ENCODE peak calls at places on chromosomes 16 and 17, in five cellular contexts. One of them, this sample, is unnamed.

GRCh38 chr17:42194133-42194899 is at the start of gene GHDC:
- DNase-seq in cardiac fibroblast: peak
- DNase-seq in A673: peak
- DNase-seq in thoracic aorta: peak
- DNase-seq in neural crest cell: peak
- DNase-seq in this sample: no peak

GRCh38 chr16:18932243-18932997 is 6.2 kb upstream of the SMG1 start:
- DNase-seq in cardiac fibroblast: peak
- DNase-seq in neural crest cell: no peak
- DNase-seq in A673: no peak
- DNase-seq in thoracic aorta: peak
- DNase-seq in this sample: no peak

GRCh38 chr17:14513835-14514234 is 213.0 kb downstream of the HS3ST3B1 start:
- DNase-seq in thoracic aorta: no peak
- DNase-seq in cardiac fibroblast: no peak
- DNase-seq in A673: no peak
- DNase-seq in neural crest cell: no peak
- DNase-seq in this sample: no peak

GRCh38 chr17:10197721-10198508 is 491 bp downstream of the GAS7 start:
- DNase-seq in cardiac fibroblast: no peak
- DNase-seq in neural crest cell: peak
- DNase-seq in thoracic aorta: no peak
- DNase-seq in A673: no peak
- DNase-seq in this sample: peak

GRCh38 chr17:2799653-2800052 is 3.4 kb downstream of the RAP1GAP2 start:
- DNase-seq in neural crest cell: no peak
- DNase-seq in A673: no peak
- DNase-seq in thoracic aorta: no peak
- DNase-seq in cardiac fibroblast: no peak
- DNase-seq in this sample: no peak

GRCh38 chr16:48452991-48453760 is 68.0 kb upstream of the SIAH1 start:
- DNase-seq in A673: no peak
- DNase-seq in thoracic aorta: no peak
- DNase-seq in cardiac fibroblast: no peak
- DNase-seq in neural crest cell: no peak
- DNase-seq in this sample: no peak

GRCh38 chr16:69709456-69710084 is 16.8 kb downstream of the NQO1 start:
- DNase-seq in cardiac fibroblast: peak
- DNase-seq in thoracic aorta: no peak
- DNase-seq in A673: peak
- DNase-seq in neural crest cell: no peak
- DNase-seq in this sample: no peak

GRCh38 chr17:77020973-77021372 is 119.8 kb upstream of the SEC14L1 start:
- DNase-seq in cardiac fibroblast: no peak
- DNase-seq in A673: no peak
- DNase-seq in neural crest cell: no peak
- DNase-seq in thoracic aorta: no peak
- DNase-seq in this sample: no peak

GRCh38 chr17:44793885-44794698 is 35.3 kb downstream of the ADAM11 start:
- DNase-seq in thoracic aorta: no peak
- DNase-seq in cardiac fibroblast: peak
- DNase-seq in A673: no peak
- DNase-seq in neural crest cell: no peak
- DNase-seq in this sample: no peak

GRCh38 chr16:17340804-17341203 is 130.0 kb downstream of the XYLT1 start:
- DNase-seq in cardiac fibroblast: no peak
- DNase-seq in A673: no peak
- DNase-seq in neural crest cell: no peak
- DNase-seq in thoracic aorta: no peak
- DNase-seq in this sample: no peak

GRCh38 chr17:29368926-29369325 is 21.2 kb upstream of the TAOK1 start:
- DNase-seq in cardiac fibroblast: no peak
- DNase-seq in A673: no peak
- DNase-seq in thoracic aorta: no peak
- DNase-seq in neural crest cell: peak
- DNase-seq in this sample: no peak

GRCh38 chr16:27566417-27566816 is 16.5 kb downstream of the KATNIP start:
- DNase-seq in A673: no peak
- DNase-seq in thoracic aorta: no peak
- DNase-seq in cardiac fibroblast: no peak
- DNase-seq in neural crest cell: no peak
- DNase-seq in this sample: no peak

GRCh38 chr16:85391769-85392583 is 221.1 kb upstream of the GSE1 start:
- DNase-seq in A673: no peak
- DNase-seq in neural crest cell: no peak
- DNase-seq in cardiac fibroblast: no peak
- DNase-seq in thoracic aorta: no peak
- DNase-seq in this sample: no peak

GRCh38 chr17:58960068-58960467 is 146.6 kb downstream of the TRIM37 start:
- DNase-seq in neural crest cell: no peak
- DNase-seq in cardiac fibroblast: peak
- DNase-seq in A673: peak
- DNase-seq in thoracic aorta: no peak
- DNase-seq in this sample: no peak

GRCh38 chr17:55275894-55276804 is 11.4 kb downstream of the HLF start:
- DNase-seq in thoracic aorta: peak
- DNase-seq in cardiac fibroblast: no peak
- DNase-seq in A673: peak
- DNase-seq in neural crest cell: no peak
- DNase-seq in this sample: no peak

GRCh38 chr17:38459556-38459955 is 31.3 kb downstream of the ARHGAP23 start:
- DNase-seq in thoracic aorta: no peak
- DNase-seq in cardiac fibroblast: no peak
- DNase-seq in A673: no peak
- DNase-seq in neural crest cell: no peak
- DNase-seq in this sample: no peak

GRCh38 chr17:42512246-42512645 is 23.8 kb upstream of the NAGLU start:
- DNase-seq in cardiac fibroblast: no peak
- DNase-seq in A673: no peak
- DNase-seq in neural crest cell: no peak
- DNase-seq in thoracic aorta: no peak
- DNase-seq in this sample: no peak

GRCh38 chr17:39929657-39930407 is 2.3 kb downstream of the LRRC3C start:
- DNase-seq in neural crest cell: no peak
- DNase-seq in thoracic aorta: no peak
- DNase-seq in cardiac fibroblast: peak
- DNase-seq in A673: no peak
- DNase-seq in this sample: no peak

GRCh38 chr16:58197314-58198012 is 443 bp downstream of the CSNK2A2 start:
- DNase-seq in neural crest cell: no peak
- DNase-seq in cardiac fibroblast: no peak
- DNase-seq in A673: no peak
- DNase-seq in thoracic aorta: no peak
- DNase-seq in this sample: no peak

GRCh38 chr16:8936421-8936820 is 27.3 kb downstream of the USP7 start:
- DNase-seq in thoracic aorta: no peak
- DNase-seq in cardiac fibroblast: peak
- DNase-seq in neural crest cell: no peak
- DNase-seq in A673: peak
- DNase-seq in this sample: peak

GRCh38 chr17:11928436-11928835 is 68.8 kb downstream of the ZNF18 start:
- DNase-seq in cardiac fibroblast: no peak
- DNase-seq in neural crest cell: no peak
- DNase-seq in A673: peak
- DNase-seq in thoracic aorta: no peak
- DNase-seq in this sample: no peak

GRCh38 chr16:876523-877241 is 76.1 kb upstream of the GNG13 start:
- DNase-seq in A673: no peak
- DNase-seq in neural crest cell: no peak
- DNase-seq in thoracic aorta: no peak
- DNase-seq in cardiac fibroblast: no peak
- DNase-seq in this sample: no peak

GRCh38 chr16:878886-879285 is 78.4 kb upstream of the GNG13 start:
- DNase-seq in thoracic aorta: no peak
- DNase-seq in neural crest cell: no peak
- DNase-seq in cardiac fibroblast: no peak
- DNase-seq in A673: no peak
- DNase-seq in this sample: no peak

GRCh38 chr16:877242-878065 is 76.9 kb upstream of the GNG13 start:
- DNase-seq in thoracic aorta: no peak
- DNase-seq in A673: no peak
- DNase-seq in cardiac fibroblast: no peak
- DNase-seq in neural crest cell: no peak
- DNase-seq in this sample: no peak

GRCh38 chr16:879461-879861 is 78.9 kb upstream of the GNG13 start:
- DNase-seq in cardiac fibroblast: no peak
- DNase-seq in thoracic aorta: no peak
- DNase-seq in A673: no peak
- DNase-seq in neural crest cell: no peak
- DNase-seq in this sample: no peak

GRCh38 chr16:878071-878784 is 77.7 kb upstream of the GNG13 start:
- DNase-seq in A673: peak
- DNase-seq in neural crest cell: no peak
- DNase-seq in thoracic aorta: no peak
- DNase-seq in cardiac fibroblast: no peak
- DNase-seq in this sample: no peak
- TF ChIP-seq CTCF in A673: peak
- TF ChIP-seq CTCF in neural crest cell: no peak
- TF ChIP-seq CTCF in thoracic aorta: no peak
- TF ChIP-seq CTCF in cardiac fibroblast: no peak
- TF ChIP-seq CTCF in this sample: peak

GRCh38 chr17:82493517-82493840 is 26.1 kb upstream of the FOXK2 start:
- DNase-seq in A673: no peak
- DNase-seq in neural crest cell: no peak
- DNase-seq in thoracic aorta: no peak
- DNase-seq in cardiac fibroblast: no peak
- DNase-seq in this sample: no peak
- TF ChIP-seq CTCF in A673: no peak
- TF ChIP-seq CTCF in neural crest cell: no peak
- TF ChIP-seq CTCF in thoracic aorta: no peak
- TF ChIP-seq CTCF in cardiac fibroblast: no peak
- TF ChIP-seq CTCF in this sample: no peak

DNA sequence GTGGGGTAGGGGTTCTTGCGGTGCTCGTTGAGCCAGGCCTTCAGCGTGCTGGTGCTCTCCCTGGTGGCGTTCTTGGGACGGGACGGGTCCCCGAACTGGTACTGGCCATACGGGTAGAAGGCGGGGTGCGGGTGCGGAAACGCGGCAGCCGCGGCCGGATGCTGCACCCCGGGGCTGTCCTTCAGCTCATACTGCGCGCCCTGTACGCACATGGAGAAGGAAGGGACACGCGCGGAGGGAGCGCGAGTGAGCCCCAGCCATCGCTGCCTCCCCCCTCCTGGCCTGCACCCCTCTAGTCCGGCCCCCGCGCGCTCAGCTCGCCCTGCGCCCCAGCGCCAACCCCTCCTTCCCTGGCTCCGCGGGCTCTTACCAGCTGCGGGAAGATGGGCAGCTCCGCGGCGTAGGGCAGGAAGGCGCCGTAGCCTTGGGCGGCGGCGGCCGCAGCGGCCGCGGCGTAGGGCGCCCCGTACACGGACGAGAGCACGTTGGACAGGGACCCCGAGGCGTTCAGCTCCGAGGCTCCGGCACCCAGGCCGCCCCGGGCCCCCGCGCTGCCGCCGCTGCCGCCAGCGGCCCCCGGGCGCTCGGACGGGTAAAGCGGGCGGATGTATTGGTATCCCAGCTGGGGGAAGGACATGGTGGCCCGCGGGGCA is 1.0 kb downstream of the IRX3 start:
- DNase-seq in thoracic aorta: no peak
- DNase-seq in cardiac fibroblast: peak
- DNase-seq in neural crest cell: peak
- DNase-seq in A673: peak
- DNase-seq in this sample: peak
- TF ChIP-seq CTCF in thoracic aorta: no peak
- TF ChIP-seq CTCF in cardiac fibroblast: no peak
- TF ChIP-seq CTCF in neural crest cell: peak
- TF ChIP-seq CTCF in A673: peak
- TF ChIP-seq CTCF in this sample: no peak

DNA sequence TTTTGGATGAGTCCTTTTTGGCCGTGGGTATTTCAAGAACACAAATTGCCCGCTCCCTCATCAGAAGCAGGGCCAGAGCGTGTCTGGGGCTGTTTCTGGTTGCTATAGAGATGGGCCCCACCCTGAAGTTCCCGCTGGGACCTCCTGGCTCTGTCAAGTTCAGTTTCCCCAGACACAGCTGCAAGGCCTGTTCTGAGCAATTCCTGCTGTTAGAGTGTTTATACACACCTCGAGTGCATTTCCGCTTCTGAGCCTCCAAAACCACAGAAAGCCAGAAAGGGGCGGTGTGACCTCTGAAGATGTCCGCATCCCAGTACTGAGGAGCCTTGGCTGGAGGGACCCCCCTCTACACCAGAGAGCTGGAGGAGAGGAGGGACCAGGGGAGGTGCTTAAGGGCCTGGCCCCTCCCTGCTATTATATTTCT is 9.3 kb upstream of the WBP2 start:
- DNase-seq in thoracic aorta: no peak
- DNase-seq in neural crest cell: no peak
- DNase-seq in cardiac fibroblast: peak
- DNase-seq in A673: peak
- DNase-seq in this sample: no peak
- TF ChIP-seq CTCF in thoracic aorta: no peak
- TF ChIP-seq CTCF in neural crest cell: no peak
- TF ChIP-seq CTCF in cardiac fibroblast: no peak
- TF ChIP-seq CTCF in A673: no peak
- TF ChIP-seq CTCF in this sample: no peak

DNA sequence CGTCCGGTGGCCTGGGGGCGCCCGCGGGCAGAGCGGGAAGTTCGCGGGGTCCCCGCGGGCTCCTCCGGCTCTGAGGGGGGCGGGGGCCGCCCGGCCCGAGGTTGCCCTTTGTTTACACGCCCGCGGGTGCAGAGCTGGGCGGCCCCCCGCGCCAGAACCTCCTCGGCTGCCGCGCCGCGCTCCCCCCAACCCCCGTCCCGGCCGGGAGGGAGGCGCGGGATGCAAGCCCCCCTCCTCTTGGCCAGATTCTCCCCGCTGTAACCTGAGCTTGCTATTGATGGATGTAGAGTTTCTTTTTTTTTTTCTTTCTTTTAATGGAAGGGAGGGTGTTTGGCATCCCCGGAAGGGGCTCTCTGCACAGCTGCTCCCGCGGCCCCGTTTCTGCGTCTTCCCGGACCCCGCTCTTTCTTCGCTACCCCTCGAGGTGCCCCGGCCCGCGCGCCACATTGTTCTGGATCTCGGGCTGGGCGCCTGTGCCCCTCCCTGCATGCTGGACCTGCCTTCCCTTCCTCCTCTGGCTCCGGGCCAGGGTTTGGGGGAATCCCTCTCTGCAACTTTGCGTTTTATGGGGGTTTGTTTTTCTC is 648 bp downstream of the CBX2 start:
- DNase-seq in thoracic aorta: no peak
- DNase-seq in neural crest cell: no peak
- DNase-seq in A673: peak
- DNase-seq in cardiac fibroblast: no peak
- DNase-seq in this sample: no peak
- TF ChIP-seq CTCF in thoracic aorta: no peak
- TF ChIP-seq CTCF in neural crest cell: no peak
- TF ChIP-seq CTCF in A673: no peak
- TF ChIP-seq CTCF in cardiac fibroblast: no peak
- TF ChIP-seq CTCF in this sample: no peak